ENCODE peak calls at places on chromosome 4, in four cellular contexts. One of them, this sample, is unnamed.

GRCh38 chr4:33512397-33512796 is 2731.9 kb downstream of the ARAP2 start:
- DNase-seq in brain microvascular endothelial cell: no peak
- DNase-seq in uterus: no peak
- DNase-seq in mammary epithelial cell: no peak
- DNase-seq in this sample: no peak

GRCh38 chr4:14967982-14968381 is 34.3 kb upstream of the CPEB2 start:
- DNase-seq in brain microvascular endothelial cell: no peak
- DNase-seq in uterus: no peak
- DNase-seq in mammary epithelial cell: no peak
- DNase-seq in this sample: no peak

GRCh38 chr4:113555868-113556267 is 205.7 kb downstream of the CAMK2D start:
- DNase-seq in brain microvascular endothelial cell: no peak
- DNase-seq in uterus: no peak
- DNase-seq in mammary epithelial cell: no peak
- DNase-seq in this sample: peak

GRCh38 chr4:82901129-82901718 is 689 bp downstream of the THAP9 start:
- DNase-seq in brain microvascular endothelial cell: no peak
- DNase-seq in uterus: no peak
- DNase-seq in mammary epithelial cell: no peak
- DNase-seq in this sample: no peak

GRCh38 chr4:14853186-14853946 is 148.9 kb upstream of the CPEB2 start:
- DNase-seq in brain microvascular endothelial cell: peak
- DNase-seq in uterus: no peak
- DNase-seq in mammary epithelial cell: peak
- DNase-seq in this sample: no peak

GRCh38 chr4:25922812-25923369 is 8.9 kb downstream of the SMIM20 start:
- DNase-seq in brain microvascular endothelial cell: no peak
- DNase-seq in uterus: no peak
- DNase-seq in mammary epithelial cell: no peak
- DNase-seq in this sample: no peak

GRCh38 chr4:66014146-66014765 is 344.0 kb upstream of the EPHA5 start:
- DNase-seq in brain microvascular endothelial cell: no peak
- DNase-seq in uterus: no peak
- DNase-seq in mammary epithelial cell: no peak
- DNase-seq in this sample: no peak

GRCh38 chr4:17398035-17398434 is 113.9 kb downstream of the QDPR start:
- DNase-seq in brain microvascular endothelial cell: no peak
- DNase-seq in uterus: no peak
- DNase-seq in mammary epithelial cell: no peak
- DNase-seq in this sample: no peak

GRCh38 chr4:25970241-25970675 is 56.2 kb downstream of the SMIM20 start:
- DNase-seq in brain microvascular endothelial cell: no peak
- DNase-seq in uterus: no peak
- DNase-seq in mammary epithelial cell: no peak
- DNase-seq in this sample: peak

GRCh38 chr4:8830611-8831200 is 40.9 kb downstream of the HMX1 start:
- DNase-seq in brain microvascular endothelial cell: no peak
- DNase-seq in uterus: peak
- DNase-seq in mammary epithelial cell: no peak
- DNase-seq in this sample: peak

GRCh38 chr4:48341776-48342558 is 638 bp downstream of the SLAIN2 start:
- DNase-seq in brain microvascular endothelial cell: no peak
- DNase-seq in uterus: peak
- DNase-seq in mammary epithelial cell: peak
- DNase-seq in this sample: peak

GRCh38 chr4:26751004-26751403 is 109.6 kb upstream of the STIM2 start:
- DNase-seq in brain microvascular endothelial cell: no peak
- DNase-seq in uterus: no peak
- DNase-seq in mammary epithelial cell: no peak
- DNase-seq in this sample: no peak

GRCh38 chr4:95889662-95890061 is 49.8 kb downstream of the PDHA2 start:
- DNase-seq in brain microvascular endothelial cell: peak
- DNase-seq in uterus: no peak
- DNase-seq in mammary epithelial cell: peak
- DNase-seq in this sample: no peak

GRCh38 chr4:153142700-153143438 is 61.4 kb upstream of the TRIM2 start:
- DNase-seq in brain microvascular endothelial cell: peak
- DNase-seq in uterus: peak
- DNase-seq in mammary epithelial cell: peak
- DNase-seq in this sample: peak

GRCh38 chr4:141046255-141046654 is 87.0 kb downstream of the RNF150 start:
- DNase-seq in brain microvascular endothelial cell: peak
- DNase-seq in uterus: no peak
- DNase-seq in mammary epithelial cell: peak
- DNase-seq in this sample: no peak

GRCh38 chr4:136687118-136687517 is 845.2 kb downstream of the PCDH18 start:
- DNase-seq in brain microvascular endothelial cell: no peak
- DNase-seq in uterus: no peak
- DNase-seq in mammary epithelial cell: no peak
- DNase-seq in this sample: no peak

GRCh38 chr4:31043382-31044062 is 323.4 kb downstream of the PCDH7 start:
- DNase-seq in brain microvascular endothelial cell: no peak
- DNase-seq in uterus: no peak
- DNase-seq in mammary epithelial cell: no peak
- DNase-seq in this sample: no peak

GRCh38 chr4:23747131-23747752 is 142.6 kb downstream of the PPARGC1A start:
- DNase-seq in brain microvascular endothelial cell: no peak
- DNase-seq in uterus: no peak
- DNase-seq in mammary epithelial cell: no peak
- DNase-seq in this sample: peak

GRCh38 chr4:21769404-21770147 is 179.0 kb downstream of the KCNIP4 start:
- DNase-seq in brain microvascular endothelial cell: peak
- DNase-seq in uterus: no peak
- DNase-seq in mammary epithelial cell: peak
- DNase-seq in this sample: no peak

GRCh38 chr4:8330821-8331566 is 61.4 kb downstream of the HTRA3 start:
- DNase-seq in brain microvascular endothelial cell: no peak
- DNase-seq in uterus: peak
- DNase-seq in mammary epithelial cell: no peak
- DNase-seq in this sample: no peak

GRCh38 chr4:134777626-134778025 is 576.0 kb upstream of the PABPC4L start:
- DNase-seq in brain microvascular endothelial cell: no peak
- DNase-seq in uterus: no peak
- DNase-seq in mammary epithelial cell: no peak
- DNase-seq in this sample: no peak

GRCh38 chr4:83217721-83218522 is 66.7 kb downstream of the COQ2 start:
- DNase-seq in brain microvascular endothelial cell: no peak
- DNase-seq in uterus: no peak
- DNase-seq in mammary epithelial cell: no peak
- DNase-seq in this sample: peak

GRCh38 chr4:70538869-70539268 is 20.5 kb downstream of the AMTN start:
- DNase-seq in brain microvascular endothelial cell: no peak
- DNase-seq in uterus: no peak
- DNase-seq in mammary epithelial cell: no peak
- DNase-seq in this sample: no peak
- TF ChIP-seq CTCF in brain microvascular endothelial cell: no peak
- TF ChIP-seq CTCF in uterus: no peak
- TF ChIP-seq CTCF in mammary epithelial cell: no peak
- TF ChIP-seq CTCF in this sample: no peak

GRCh38 chr4:40212674-40213504 is 16.1 kb downstream of the RHOH start:
- DNase-seq in brain microvascular endothelial cell: no peak
- DNase-seq in uterus: no peak
- DNase-seq in mammary epithelial cell: no peak
- DNase-seq in this sample: no peak
- H3K27ac ChIP-seq in brain microvascular endothelial cell: no peak
- H3K27ac ChIP-seq in uterus: no peak
- H3K27ac ChIP-seq in mammary epithelial cell: no peak
- H3K27ac ChIP-seq in this sample: no peak

GRCh38 chr4:71009796-71010588 is 16.5 kb downstream of the DCK start:
- DNase-seq in brain microvascular endothelial cell: no peak
- DNase-seq in uterus: no peak
- DNase-seq in mammary epithelial cell: peak
- DNase-seq in this sample: no peak
- TF ChIP-seq CTCF in brain microvascular endothelial cell: peak
- TF ChIP-seq CTCF in uterus: peak
- TF ChIP-seq CTCF in mammary epithelial cell: peak
- TF ChIP-seq CTCF in this sample: peak

DNA sequence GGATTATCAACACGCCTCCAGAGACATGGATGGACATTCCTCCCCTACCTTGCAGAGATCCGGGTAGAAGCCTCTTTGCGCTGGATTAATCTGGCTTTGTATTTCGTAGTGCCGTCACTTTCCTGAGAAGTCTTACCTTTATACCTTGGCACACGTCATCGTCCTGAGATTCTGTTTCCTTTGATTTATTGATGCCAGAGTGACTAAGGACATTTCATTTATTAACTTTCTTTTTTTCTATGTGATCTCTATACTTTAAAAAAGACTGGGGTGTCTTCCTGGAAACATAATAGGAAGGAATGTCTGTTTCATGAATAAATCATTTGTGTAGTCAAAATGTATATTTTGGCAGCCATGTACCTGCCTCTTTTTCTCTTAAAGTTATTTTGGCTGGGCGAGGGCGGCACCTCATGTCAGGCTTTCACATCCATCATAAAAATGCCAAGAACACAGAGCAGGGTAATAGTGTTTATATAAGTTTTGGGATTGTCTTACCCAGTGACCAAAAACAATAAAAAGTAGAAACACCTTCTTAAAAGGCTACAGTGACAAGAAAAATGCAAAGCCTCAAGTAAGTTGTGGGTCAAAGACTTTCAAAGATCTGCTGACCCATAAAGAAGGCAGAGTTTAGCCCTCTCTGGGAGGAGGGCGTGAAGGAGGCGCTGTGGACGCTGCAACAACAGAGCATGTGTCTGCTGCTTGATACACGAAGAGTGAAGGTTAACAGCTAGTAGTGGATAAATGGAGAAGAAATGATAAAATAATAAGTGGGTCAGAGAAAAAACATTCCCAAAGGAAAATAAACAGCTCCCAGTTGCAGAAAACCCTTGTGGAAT is 124.4 kb downstream of the SHROOM3 start:
- DNase-seq in brain microvascular endothelial cell: no peak
- DNase-seq in uterus: no peak
- DNase-seq in mammary epithelial cell: no peak
- DNase-seq in this sample: no peak
- H3K27ac ChIP-seq in brain microvascular endothelial cell: no peak
- H3K27ac ChIP-seq in uterus: no peak
- H3K27ac ChIP-seq in mammary epithelial cell: no peak
- H3K27ac ChIP-seq in this sample: no peak

GRCh38 chr4:57156242-57156990 is 46.2 kb upstream of the IGFBP7 start:
- DNase-seq in brain microvascular endothelial cell: no peak
- DNase-seq in uterus: no peak
- DNase-seq in mammary epithelial cell: peak
- DNase-seq in this sample: no peak

GRCh38 chr4:57157611-57158137 is 47.5 kb upstream of the IGFBP7 start:
- DNase-seq in brain microvascular endothelial cell: no peak
- DNase-seq in uterus: no peak
- DNase-seq in mammary epithelial cell: no peak
- DNase-seq in this sample: no peak

GRCh38 chr4:57159866-57160265 is 49.7 kb upstream of the IGFBP7 start:
- DNase-seq in brain microvascular endothelial cell: no peak
- DNase-seq in uterus: no peak
- DNase-seq in mammary epithelial cell: peak
- DNase-seq in this sample: no peak

GRCh38 chr4:57158762-57159161 is 48.6 kb upstream of the IGFBP7 start:
- DNase-seq in brain microvascular endothelial cell: no peak
- DNase-seq in uterus: no peak
- DNase-seq in mammary epithelial cell: no peak
- DNase-seq in this sample: no peak

GRCh38 chr4:57158221-57158620 is 48.0 kb upstream of the IGFBP7 start:
- DNase-seq in brain microvascular endothelial cell: no peak
- DNase-seq in uterus: no peak
- DNase-seq in mammary epithelial cell: no peak
- DNase-seq in this sample: no peak
- TF ChIP-seq CTCF in brain microvascular endothelial cell: peak
- TF ChIP-seq CTCF in uterus: no peak
- TF ChIP-seq CTCF in mammary epithelial cell: peak
- TF ChIP-seq CTCF in this sample: no peak

GRCh38 chr4:1910643-1911042 is 39.5 kb downstream of the NSD2 start:
- DNase-seq in brain microvascular endothelial cell: peak
- DNase-seq in uterus: no peak
- DNase-seq in mammary epithelial cell: peak
- DNase-seq in this sample: peak
- H3K27ac ChIP-seq in brain microvascular endothelial cell: no peak
- H3K27ac ChIP-seq in uterus: no peak
- H3K27ac ChIP-seq in mammary epithelial cell: no peak
- H3K27ac ChIP-seq in this sample: no peak

GRCh38 chr4:154854362-154854761 is 73.3 kb downstream of the RBM46 start:
- DNase-seq in brain microvascular endothelial cell: no peak
- DNase-seq in uterus: no peak
- DNase-seq in mammary epithelial cell: peak
- DNase-seq in this sample: no peak
- TF ChIP-seq CTCF in brain microvascular endothelial cell: peak
- TF ChIP-seq CTCF in uterus: no peak
- TF ChIP-seq CTCF in mammary epithelial cell: peak
- TF ChIP-seq CTCF in this sample: no peak

GRCh38 chr4:55087930-55088293 is 37.5 kb downstream of the KDR start:
- DNase-seq in brain microvascular endothelial cell: no peak
- DNase-seq in uterus: no peak
- DNase-seq in mammary epithelial cell: no peak
- DNase-seq in this sample: no peak
- H3K27ac ChIP-seq in brain microvascular endothelial cell: no peak
- H3K27ac ChIP-seq in uterus: no peak
- H3K27ac ChIP-seq in mammary epithelial cell: no peak
- H3K27ac ChIP-seq in this sample: no peak